ENCODE peak calls at places on chromosomes 5 and 9, in seven cellular contexts. One of them, this sample, is unnamed.

GRCh38 chr9:17528859-17529258 is 50.0 kb upstream of the SH3GL2 start:
- DNase-seq in breast epithelium: no peak
- DNase-seq in HepG2: no peak
- DNase-seq in transverse colon: no peak
- DNase-seq in HCT116: no peak
- DNase-seq in sigmoid colon: no peak
- DNase-seq in spleen: no peak
- DNase-seq in this sample: no peak

GRCh38 chr9:72858089-72858912 is 94.6 kb downstream of the ALDH1A1 start:
- DNase-seq in breast epithelium: no peak
- DNase-seq in HepG2: peak
- DNase-seq in transverse colon: peak
- DNase-seq in HCT116: no peak
- DNase-seq in sigmoid colon: no peak
- DNase-seq in spleen: no peak
- DNase-seq in this sample: peak

GRCh38 chr5:32708949-32709348 is 2.2 kb upstream of the NPR3 start:
- DNase-seq in breast epithelium: no peak
- DNase-seq in HepG2: no peak
- DNase-seq in transverse colon: no peak
- DNase-seq in HCT116: no peak
- DNase-seq in sigmoid colon: peak
- DNase-seq in spleen: no peak
- DNase-seq in this sample: no peak

GRCh38 chr5:79878721-79879336 is 112.2 kb downstream of the MTX3 start:
- DNase-seq in breast epithelium: no peak
- DNase-seq in HepG2: peak
- DNase-seq in transverse colon: no peak
- DNase-seq in HCT116: peak
- DNase-seq in sigmoid colon: no peak
- DNase-seq in spleen: no peak
- DNase-seq in this sample: no peak

GRCh38 chr5:140041099-140041491 is 2.0 kb downstream of the NRG2 start:
- DNase-seq in breast epithelium: no peak
- DNase-seq in HepG2: no peak
- DNase-seq in transverse colon: no peak
- DNase-seq in HCT116: no peak
- DNase-seq in sigmoid colon: no peak
- DNase-seq in spleen: no peak
- DNase-seq in this sample: no peak

GRCh38 chr5:154165886-154166285 is 24.6 kb upstream of the GALNT10 start:
- DNase-seq in breast epithelium: no peak
- DNase-seq in HepG2: no peak
- DNase-seq in transverse colon: no peak
- DNase-seq in HCT116: no peak
- DNase-seq in sigmoid colon: no peak
- DNase-seq in spleen: no peak
- DNase-seq in this sample: no peak

GRCh38 chr5:160547061-160547460 is 125.4 kb downstream of the PTTG1 start:
- DNase-seq in breast epithelium: no peak
- DNase-seq in HepG2: no peak
- DNase-seq in transverse colon: no peak
- DNase-seq in HCT116: no peak
- DNase-seq in sigmoid colon: no peak
- DNase-seq in spleen: no peak
- DNase-seq in this sample: no peak

GRCh38 chr5:167755420-167755819 is 536.0 kb upstream of the WWC1 start:
- DNase-seq in breast epithelium: no peak
- DNase-seq in HepG2: no peak
- DNase-seq in transverse colon: no peak
- DNase-seq in HCT116: no peak
- DNase-seq in sigmoid colon: no peak
- DNase-seq in spleen: no peak
- DNase-seq in this sample: no peak

GRCh38 chr5:80124111-80124510 is 89.0 kb downstream of the THBS4 start:
- DNase-seq in breast epithelium: no peak
- DNase-seq in HepG2: no peak
- DNase-seq in transverse colon: no peak
- DNase-seq in HCT116: no peak
- DNase-seq in sigmoid colon: no peak
- DNase-seq in spleen: no peak
- DNase-seq in this sample: no peak

GRCh38 chr9:105063665-105064247 is 135.8 kb upstream of the ABCA1 start:
- DNase-seq in breast epithelium: no peak
- DNase-seq in HepG2: peak
- DNase-seq in transverse colon: peak
- DNase-seq in HCT116: no peak
- DNase-seq in sigmoid colon: peak
- DNase-seq in spleen: no peak
- DNase-seq in this sample: no peak

GRCh38 chr9:38228331-38229122 is 159.5 kb upstream of the SHB start:
- DNase-seq in breast epithelium: no peak
- DNase-seq in HepG2: no peak
- DNase-seq in transverse colon: no peak
- DNase-seq in HCT116: no peak
- DNase-seq in sigmoid colon: no peak
- DNase-seq in spleen: no peak
- DNase-seq in this sample: no peak

GRCh38 chr9:73116030-73116429 is 35.6 kb upstream of the ANXA1 start:
- DNase-seq in breast epithelium: no peak
- DNase-seq in HepG2: no peak
- DNase-seq in transverse colon: no peak
- DNase-seq in HCT116: no peak
- DNase-seq in sigmoid colon: no peak
- DNase-seq in spleen: no peak
- DNase-seq in this sample: no peak

GRCh38 chr9:131999692-132000551 is 79.7 kb downstream of the MED27 start:
- DNase-seq in breast epithelium: no peak
- DNase-seq in HepG2: no peak
- DNase-seq in transverse colon: no peak
- DNase-seq in HCT116: no peak
- DNase-seq in sigmoid colon: no peak
- DNase-seq in spleen: no peak
- DNase-seq in this sample: no peak

GRCh38 chr5:9197881-9198260 is 348.0 kb downstream of the SEMA5A start:
- DNase-seq in breast epithelium: no peak
- DNase-seq in HepG2: no peak
- DNase-seq in transverse colon: no peak
- DNase-seq in HCT116: no peak
- DNase-seq in sigmoid colon: no peak
- DNase-seq in spleen: no peak
- DNase-seq in this sample: no peak

GRCh38 chr9:108290839-108291585 is 564.8 kb downstream of the ACTL7B start:
- DNase-seq in breast epithelium: no peak
- DNase-seq in HepG2: no peak
- DNase-seq in transverse colon: no peak
- DNase-seq in HCT116: no peak
- DNase-seq in sigmoid colon: no peak
- DNase-seq in spleen: no peak
- DNase-seq in this sample: no peak

GRCh38 chr9:126973651-126974529 is 59.3 kb downstream of the RALGPS1 start:
- DNase-seq in breast epithelium: no peak
- DNase-seq in HepG2: no peak
- DNase-seq in transverse colon: no peak
- DNase-seq in HCT116: no peak
- DNase-seq in sigmoid colon: no peak
- DNase-seq in spleen: no peak
- DNase-seq in this sample: no peak

GRCh38 chr9:696332-697090 is 145.0 kb upstream of the DMRT1 start:
- DNase-seq in breast epithelium: peak
- DNase-seq in HepG2: peak
- DNase-seq in transverse colon: no peak
- DNase-seq in HCT116: no peak
- DNase-seq in sigmoid colon: peak
- DNase-seq in spleen: no peak
- DNase-seq in this sample: no peak

GRCh38 chr9:130321539-130321938 is 56.0 kb downstream of the HMCN2 start:
- DNase-seq in breast epithelium: no peak
- DNase-seq in HepG2: no peak
- DNase-seq in transverse colon: no peak
- DNase-seq in HCT116: no peak
- DNase-seq in sigmoid colon: no peak
- DNase-seq in spleen: no peak
- DNase-seq in this sample: no peak

GRCh38 chr5:96408276-96408777 is 24.7 kb downstream of the PCSK1 start:
- DNase-seq in breast epithelium: no peak
- DNase-seq in HepG2: no peak
- DNase-seq in transverse colon: no peak
- DNase-seq in HCT116: no peak
- DNase-seq in sigmoid colon: no peak
- DNase-seq in spleen: no peak
- DNase-seq in this sample: no peak

GRCh38 chr5:135008556-135008955 is 25.5 kb downstream of the PITX1 start:
- DNase-seq in breast epithelium: no peak
- DNase-seq in HepG2: no peak
- DNase-seq in transverse colon: no peak
- DNase-seq in HCT116: no peak
- DNase-seq in sigmoid colon: no peak
- DNase-seq in spleen: peak
- DNase-seq in this sample: no peak

GRCh38 chr9:93645921-93646639 is 69.7 kb downstream of the PHF2 start:
- DNase-seq in breast epithelium: no peak
- DNase-seq in HepG2: no peak
- DNase-seq in transverse colon: peak
- DNase-seq in HCT116: no peak
- DNase-seq in sigmoid colon: peak
- DNase-seq in spleen: no peak
- DNase-seq in this sample: no peak

GRCh38 chr9:15135167-15135792 is 171.7 kb downstream of the TTC39B start:
- DNase-seq in breast epithelium: peak
- DNase-seq in HepG2: peak
- DNase-seq in transverse colon: peak
- DNase-seq in HCT116: peak
- DNase-seq in sigmoid colon: peak
- DNase-seq in spleen: no peak
- DNase-seq in this sample: peak

GRCh38 chr5:122130152-122130551 is 806 bp downstream of the ZNF474 start:
- DNase-seq in breast epithelium: no peak
- DNase-seq in HepG2: no peak
- DNase-seq in transverse colon: no peak
- DNase-seq in HCT116: no peak
- DNase-seq in sigmoid colon: no peak
- DNase-seq in spleen: no peak
- DNase-seq in this sample: no peak
- TF ChIP-seq CTCF in breast epithelium: no peak
- TF ChIP-seq CTCF in HepG2: no peak
- TF ChIP-seq CTCF in transverse colon: no peak
- TF ChIP-seq CTCF in HCT116: no peak
- TF ChIP-seq CTCF in sigmoid colon: no peak
- TF ChIP-seq CTCF in spleen: no peak
- TF ChIP-seq CTCF in this sample: no peak

DNA sequence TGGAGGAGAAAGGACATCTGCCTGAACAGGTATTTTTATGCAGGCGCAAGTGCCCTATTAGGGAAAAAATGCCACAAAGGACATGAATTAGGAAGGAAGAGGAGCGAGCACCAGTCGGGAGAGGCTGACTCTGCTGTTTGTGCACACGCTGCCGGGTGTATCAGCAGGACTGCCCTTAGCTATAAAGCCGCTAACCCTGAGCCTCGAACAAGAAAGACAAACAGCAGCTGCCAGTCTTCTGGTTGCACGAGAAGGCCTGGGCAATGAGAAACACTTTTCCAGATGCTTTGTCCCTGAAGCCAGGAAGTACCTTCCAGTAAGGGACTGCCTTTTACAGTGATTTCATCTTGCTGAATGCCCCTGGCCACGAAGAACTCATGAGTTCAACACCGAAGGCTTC is 12.6 kb downstream of the QSOX2 start:
- DNase-seq in breast epithelium: no peak
- DNase-seq in HepG2: no peak
- DNase-seq in transverse colon: no peak
- DNase-seq in HCT116: no peak
- DNase-seq in sigmoid colon: no peak
- DNase-seq in spleen: no peak
- DNase-seq in this sample: no peak
- TF ChIP-seq POLR2AphosphoS5 in breast epithelium: no peak
- TF ChIP-seq POLR2AphosphoS5 in HepG2: no peak
- TF ChIP-seq POLR2AphosphoS5 in transverse colon: no peak
- TF ChIP-seq POLR2AphosphoS5 in HCT116: no peak
- TF ChIP-seq POLR2AphosphoS5 in sigmoid colon: no peak
- TF ChIP-seq POLR2AphosphoS5 in spleen: no peak
- TF ChIP-seq POLR2AphosphoS5 in this sample: no peak

GRCh38 chr9:137829260-137829996 is 48.2 kb upstream of the CACNA1B start:
- DNase-seq in breast epithelium: no peak
- DNase-seq in HepG2: no peak
- DNase-seq in transverse colon: no peak
- DNase-seq in HCT116: no peak
- DNase-seq in sigmoid colon: no peak
- DNase-seq in spleen: no peak
- DNase-seq in this sample: no peak

GRCh38 chr9:137827908-137828526 is 49.6 kb upstream of the CACNA1B start:
- DNase-seq in breast epithelium: no peak
- DNase-seq in HepG2: no peak
- DNase-seq in transverse colon: no peak
- DNase-seq in HCT116: no peak
- DNase-seq in sigmoid colon: no peak
- DNase-seq in spleen: no peak
- DNase-seq in this sample: no peak

GRCh38 chr9:137825324-137825991 is 52.1 kb upstream of the CACNA1B start:
- DNase-seq in breast epithelium: no peak
- DNase-seq in HepG2: no peak
- DNase-seq in transverse colon: peak
- DNase-seq in HCT116: no peak
- DNase-seq in sigmoid colon: no peak
- DNase-seq in spleen: peak
- DNase-seq in this sample: no peak

GRCh38 chr9:137832191-137832700 is 45.3 kb upstream of the CACNA1B start:
- DNase-seq in breast epithelium: no peak
- DNase-seq in HepG2: no peak
- DNase-seq in transverse colon: no peak
- DNase-seq in HCT116: no peak
- DNase-seq in sigmoid colon: no peak
- DNase-seq in spleen: no peak
- DNase-seq in this sample: no peak

GRCh38 chr9:137828527-137829259 is 48.9 kb upstream of the CACNA1B start:
- DNase-seq in breast epithelium: no peak
- DNase-seq in HepG2: no peak
- DNase-seq in transverse colon: no peak
- DNase-seq in HCT116: no peak
- DNase-seq in sigmoid colon: no peak
- DNase-seq in spleen: no peak
- DNase-seq in this sample: no peak
- H3K4me3 ChIP-seq in breast epithelium: no peak
- H3K4me3 ChIP-seq in HepG2: no peak
- H3K4me3 ChIP-seq in transverse colon: no peak
- H3K4me3 ChIP-seq in HCT116: no peak
- H3K4me3 ChIP-seq in sigmoid colon: no peak
- H3K4me3 ChIP-seq in spleen: no peak
- H3K4me3 ChIP-seq in this sample: no peak

GRCh38 chr5:85920984-85921383 is 696.8 kb upstream of the COX7C start:
- DNase-seq in breast epithelium: no peak
- DNase-seq in HepG2: no peak
- DNase-seq in transverse colon: no peak
- DNase-seq in HCT116: no peak
- DNase-seq in sigmoid colon: no peak
- DNase-seq in spleen: peak
- DNase-seq in this sample: no peak

DNA sequence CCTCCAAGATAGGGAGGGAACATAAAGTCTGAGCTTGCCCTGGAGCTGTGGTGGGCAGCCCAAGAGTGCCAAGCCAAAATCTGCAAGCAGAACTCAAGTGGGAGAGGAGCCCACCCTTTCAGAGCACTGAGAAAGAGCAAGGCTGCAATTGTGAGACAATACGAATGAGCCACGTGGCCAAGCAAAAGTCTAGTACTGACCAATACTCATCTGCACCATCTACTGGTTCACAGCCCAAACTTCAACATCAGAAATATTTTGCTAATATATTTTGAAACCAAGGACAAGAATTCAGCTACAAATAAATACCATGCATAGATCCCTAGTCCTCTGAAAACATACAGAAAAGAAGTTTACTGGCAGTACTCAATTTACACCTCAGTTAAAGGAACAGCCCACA is 696.2 kb upstream of the COX7C start:
- DNase-seq in breast epithelium: no peak
- DNase-seq in HepG2: no peak
- DNase-seq in transverse colon: no peak
- DNase-seq in HCT116: no peak
- DNase-seq in sigmoid colon: no peak
- DNase-seq in spleen: no peak
- DNase-seq in this sample: no peak
- TF ChIP-seq CTCF in breast epithelium: no peak
- TF ChIP-seq CTCF in HepG2: peak
- TF ChIP-seq CTCF in transverse colon: no peak
- TF ChIP-seq CTCF in HCT116: peak
- TF ChIP-seq CTCF in sigmoid colon: no peak
- TF ChIP-seq CTCF in spleen: no peak
- TF ChIP-seq CTCF in this sample: no peak

This sample was measured in stomach.